ENCODE peak calls at places on chromosomes 6 and 20, in six cellular contexts. S is lung; H is right lobe of liver; M is GM23338; U is neural progenitor cell; N is CD8-positive, alpha-beta T cell. F is an unnamed sample.

GRCh38 chr6:155439376-155439775 is 16.3 kb downstream of the NOX3 start:
- DNase-seq in S (no peak), H (no peak), M (no peak), U (no peak), N (no peak), F (no peak)

GRCh38 chr6:1337791-1338190 is 25.9 kb downstream of the FOXQ1 start:
- DNase-seq in S (no peak), H (no peak), M (no peak), U (no peak), N (no peak), F (no peak)

GRCh38 chr6:77638129-77638830 is 14.6 kb upstream of the MEI4 start:
- DNase-seq in S (no peak), H (no peak), M (no peak), U (no peak), N (no peak), F (no peak)

GRCh38 chr6:74091133-74091793 is 395.3 kb downstream of the CD109 start:
- DNase-seq in S (no peak), H (no peak), M (peak; percentile 88), U (peak; percentile 78), N (no peak), F (no peak)

GRCh38 chr6:87737948-87738347 is 35.9 kb upstream of the AKIRIN2 start:
- DNase-seq in S (no peak), H (no peak), M (no peak), U (no peak), N (no peak), F (no peak)

GRCh38 chr6:143397229-143398222 is 53.0 kb downstream of the ADAT2 start:
- DNase-seq in S (peak; percentile 85), H (peak; percentile 72), M (peak; percentile 79), U (peak; percentile 20), N (peak; percentile 8), F (peak; percentile 2)

GRCh38 chr20:63435552-63435951 is 36.9 kb downstream of the KCNQ2 start:
- DNase-seq in S (no peak), H (no peak), M (no peak), U (no peak), N (no peak), F (no peak)

GRCh38 chr6:1240766-1241165 is 71.1 kb upstream of the FOXQ1 start:
- DNase-seq in S (no peak), H (no peak), M (no peak), U (no peak), N (no peak), F (no peak)

GRCh38 chr6:37572340-37572739 is 72.6 kb upstream of the CCDC167 start:
- DNase-seq in S (no peak), H (no peak), M (no peak), U (no peak), N (no peak), F (no peak)

GRCh38 chr6:137866200-137866913 is 702 bp upstream of the TNFAIP3 start:
- DNase-seq in S (no peak), H (peak; percentile 60), M (peak; percentile 74), U (peak; percentile 65), N (no peak), F (no peak)

GRCh38 chr6:37303891-37304503 is 46.1 kb upstream of the TMEM217 start:
- DNase-seq in S (no peak), H (no peak), M (peak; percentile 44), U (peak; percentile 20), N (no peak), F (no peak)

GRCh38 chr20:45857114-45857835 is at the start of the genes ACOT8 and ZSWIM3:
- DNase-seq in S (peak; percentile 99), H (peak; percentile 86), M (peak; percentile 100), U (peak; percentile 100), N (peak; percentile 87), F (peak; percentile 100)

GRCh38 chr6:95087394-95088097 is 489.8 kb upstream of the MANEA start:
- DNase-seq in S (no peak), H (no peak), M (no peak), U (no peak), N (no peak), F (peak; percentile 72)

GRCh38 chr6:79671605-79672266 is 40.6 kb downstream of the SH3BGRL2 start:
- DNase-seq in S (peak; percentile 79), H (peak; percentile 52), M (no peak), U (no peak), N (peak; percentile 30), F (no peak)

GRCh38 chr6:38259736-38260135 is 380.0 kb downstream of the BTBD9 start:
- DNase-seq in S (no peak), H (no peak), M (no peak), U (no peak), N (no peak), F (no peak)

GRCh38 chr6:68911334-68911733 is 276.3 kb downstream of the ADGRB3 start:
- DNase-seq in S (no peak), H (no peak), M (no peak), U (no peak), N (no peak), F (no peak)

GRCh38 chr6:110543106-110543505 is 66.7 kb upstream of the SLC22A16 start:
- DNase-seq in S (no peak), H (no peak), M (no peak), U (no peak), N (no peak), F (no peak)

GRCh38 chr6:97850458-97851218 is 567.6 kb upstream of the MMS22L start:
- DNase-seq in S (no peak), H (no peak), M (peak; percentile 44), U (peak; percentile 92), N (no peak), F (no peak)

GRCh38 chr20:48627737-48628128 is 200.1 kb downstream of the PREX1 start:
- DNase-seq in S (no peak), H (no peak), M (no peak), U (no peak), N (no peak), F (no peak)

GRCh38 chr6:103707596-103708325 is 1152.0 kb downstream of the HACE1 start:
- DNase-seq in S (no peak), H (no peak), M (no peak), U (no peak), N (no peak), F (no peak)

GRCh38 chr20:32762754-32763201 is 593 bp downstream of the DNMT3B start:
- DNase-seq in S (no peak), H (no peak), M (no peak), U (peak; percentile 62), N (no peak), F (no peak)

GRCh38 chr6:50264995-50265571 is 215.4 kb upstream of the DEFB112 start:
- DNase-seq in S (no peak), H (no peak), M (peak; percentile 61), U (peak; percentile 48), N (no peak), F (no peak)

GRCh38 chr6:109008537-109008950 is 86.1 kb downstream of the SESN1 start:
- DNase-seq in S (no peak), H (no peak), M (no peak), U (no peak), N (no peak), F (no peak)

GRCh38 chr6:109010703-109011102 is 83.9 kb downstream of the SESN1 start:
- DNase-seq in S (no peak), H (no peak), M (no peak), U (no peak), N (no peak), F (no peak)

GRCh38 chr6:109008061-109008460 is 86.6 kb downstream of the SESN1 start:
- DNase-seq in S (no peak), H (no peak), M (no peak), U (peak; percentile 17), N (no peak), F (no peak)

GRCh38 chr6:109009761-109010612 is 84.7 kb downstream of the SESN1 start:
- DNase-seq in S (no peak), H (no peak), M (no peak), U (no peak), N (no peak), F (no peak)

DNA sequence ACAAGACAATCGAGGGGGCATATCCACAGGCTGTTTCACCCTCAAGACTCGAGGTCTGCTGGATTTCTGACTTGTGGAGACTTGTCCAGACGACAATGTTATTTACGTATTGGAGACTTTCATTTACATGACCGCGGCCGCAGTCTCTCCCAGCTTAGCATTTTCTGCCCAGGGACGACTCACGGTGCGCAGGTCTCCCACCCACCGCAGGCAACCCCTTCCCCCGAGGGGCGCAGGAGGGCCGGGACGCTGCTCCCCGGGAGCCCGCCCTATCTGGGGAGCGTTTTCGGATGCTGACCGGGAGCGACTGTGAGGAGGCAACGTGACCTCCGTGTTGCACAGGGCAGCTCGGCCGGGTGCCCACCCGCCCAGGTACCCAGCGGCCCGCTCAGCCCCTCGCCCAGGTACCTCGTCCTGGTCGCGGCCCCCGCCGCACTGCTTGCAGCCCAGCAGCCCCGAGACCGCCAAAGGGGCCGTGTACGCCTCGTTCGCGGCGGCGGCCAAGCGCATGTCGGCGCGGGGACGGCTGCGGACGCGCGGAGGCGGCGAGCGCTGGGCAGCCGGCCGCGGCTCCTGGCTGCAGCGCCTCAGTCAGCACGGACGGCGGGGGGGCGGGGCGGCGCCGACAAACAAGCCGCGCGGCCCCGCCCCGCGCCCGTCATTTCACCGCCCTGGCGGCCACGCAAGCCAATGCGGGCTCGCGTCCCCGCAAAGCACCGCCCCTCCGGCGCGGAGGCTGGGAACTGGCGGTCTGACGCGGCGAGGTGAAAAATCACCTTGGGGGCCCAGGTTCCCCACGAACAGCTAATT is 85.5 kb downstream of the SESN1 start:
- DNase-seq in S (peak; percentile 93), H (peak; percentile 97), M (peak; percentile 94), U (peak; percentile 98), N (peak; percentile 88), F (peak; percentile 48)
- TF ChIP-seq CTCF in S (no peak), H (peak; percentile 22), M (no peak), U (no peak), N (no peak), F (no peak)

DNA sequence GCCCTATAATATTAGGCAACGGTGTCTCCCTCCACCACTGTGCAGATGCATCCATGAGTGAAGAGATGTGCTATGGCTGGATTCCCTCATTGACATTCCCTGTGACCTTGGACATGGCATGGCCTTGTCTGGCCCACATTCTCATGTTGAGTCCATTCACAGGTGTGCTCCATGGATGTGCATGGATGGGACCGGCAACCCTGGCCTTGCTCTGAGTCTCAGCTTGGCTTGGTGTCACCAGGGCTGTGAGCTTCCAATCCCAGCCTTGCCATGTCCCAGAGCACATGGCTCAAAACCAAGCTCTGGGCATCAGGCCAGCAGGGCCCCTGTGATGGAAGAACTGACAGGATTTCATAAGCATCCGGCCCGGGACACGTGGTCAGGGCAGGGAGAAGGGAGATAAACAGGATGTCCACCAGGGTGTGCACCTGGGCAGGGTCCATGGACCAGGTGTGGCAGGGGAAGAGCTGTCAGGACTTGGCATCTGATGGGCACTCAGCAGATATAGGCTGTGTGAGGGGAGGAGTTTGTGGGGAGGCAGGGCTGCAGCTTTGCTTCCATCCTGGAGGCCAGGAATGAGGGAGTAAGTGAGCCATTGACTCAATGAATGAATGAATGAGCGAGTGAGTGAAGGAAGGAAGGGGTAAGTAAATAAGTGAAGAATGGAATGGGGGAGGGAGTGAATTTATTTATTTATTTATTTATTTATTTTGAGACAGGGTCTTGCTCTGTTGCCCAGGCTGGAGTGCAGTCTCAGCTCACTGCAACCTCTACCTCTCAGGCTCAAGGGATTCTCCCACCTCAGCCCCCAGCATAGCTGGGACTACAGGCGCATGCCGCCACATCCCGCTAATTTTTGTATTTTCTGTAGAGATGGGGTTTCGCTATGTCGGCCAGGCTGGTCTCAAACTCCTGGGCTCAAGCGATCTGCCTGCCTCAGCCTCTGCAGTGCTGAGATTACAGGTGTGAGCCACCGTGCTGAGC is 15.7 kb downstream of the NRSN2 start:
- DNase-seq in S (peak; percentile 91), H (peak; percentile 97), M (peak; percentile 68), U (no peak), N (no peak), F (no peak)
- H3K27ac ChIP-seq in S (no peak overlapping the region), H (peak overlapping the region; percentile 34), M (no peak overlapping the region), U (no peak overlapping the region), N (no peak overlapping the region), F (no peak overlapping the region)

GRCh38 chr20:19885981-19886665 is 128.1 kb downstream of the RIN2 start:
- DNase-seq in S (peak; percentile 35), H (peak; percentile 52), M (peak; percentile 7), U (no peak), N (no peak), F (no peak)
- TF ChIP-seq CTCF in S (no peak), H (no peak), M (no peak), U (no peak), N (no peak), F (no peak)

GRCh38 chr6:92495246-92495645 is 924.1 kb downstream of the EPHA7 start:
- DNase-seq in S (no peak), H (no peak), M (no peak), U (no peak), N (no peak), F (no peak)
- H3K27ac ChIP-seq in S (no peak overlapping the region), H (no peak overlapping the region), M (no peak overlapping the region), U (no peak overlapping the region), N (no peak overlapping the region), F (no peak overlapping the region)

F was measured in AG04450.